ENCODE peak calls at places on chromosomes 7 and 10, in six cellular contexts. H is lower leg skin, W is GM10248, S is suprapubic skin, A is astrocyte of the cerebellum, U is Calu3. E is an unnamed sample.

GRCh38 chr10:29273478-29273877 is 15.4 kb upstream of the LYZL1 start:
- DNase-seq in U (no peak), A (no peak), W (no peak), S (no peak), H (no peak), E (no peak)

GRCh38 chr10:28993056-28993455 is 295.8 kb upstream of the LYZL1 start:
- DNase-seq in A (no peak), S (no peak), H (no peak), W (no peak), U (no peak), E (no peak)

GRCh38 chr7:108211382-108212201 is 81.4 kb upstream of the LAMB4 start:
- DNase-seq in H (no peak), U (peak; percentile 66), W (no peak), A (peak; percentile 3), S (no peak), E (no peak)

GRCh38 chr10:120981601-120982381 is 130.6 kb downstream of the WDR11 start:
- DNase-seq in W (no peak), A (no peak), H (peak; percentile 76), U (no peak), S (no peak), E (no peak)

GRCh38 chr7:2638224-2638991 is 6.6 kb downstream of the TTYH3 start:
- DNase-seq in H (no peak), W (no peak), S (no peak), A (peak; percentile 66), U (no peak), E (no peak)

GRCh38 chr7:135160098-135160857 is 10.2 kb downstream of the CYREN start:
- DNase-seq in A (no peak), W (no peak), S (no peak), U (no peak), H (no peak), E (no peak)

GRCh38 chr7:155921804-155922506 is 109.7 kb upstream of the SHH start:
- DNase-seq in H (no peak), S (no peak), W (no peak), A (no peak), U (peak; percentile 92), E (no peak)

GRCh38 chr7:143257501-143257900 is 5.7 kb upstream of the GSTK1 start:
- DNase-seq in U (no peak), S (no peak), H (no peak), A (no peak), W (no peak), E (no peak)

GRCh38 chr7:105664816-105665525 is 83.7 kb upstream of the EFCAB10 start:
- DNase-seq in H (no peak), W (no peak), A (peak; percentile 26), S (no peak), U (peak; percentile 69), E (no peak)

GRCh38 chr10:58412502-58412961 is 27.3 kb downstream of the TFAM start:
- DNase-seq in H (no peak), W (no peak), U (no peak), S (no peak), A (peak; percentile 92), E (no peak)
- TF ChIP-seq CTCF in H (no peak), W (no peak), U (no peak), S (no peak), A (peak; percentile 29), E (no peak)

DNA sequence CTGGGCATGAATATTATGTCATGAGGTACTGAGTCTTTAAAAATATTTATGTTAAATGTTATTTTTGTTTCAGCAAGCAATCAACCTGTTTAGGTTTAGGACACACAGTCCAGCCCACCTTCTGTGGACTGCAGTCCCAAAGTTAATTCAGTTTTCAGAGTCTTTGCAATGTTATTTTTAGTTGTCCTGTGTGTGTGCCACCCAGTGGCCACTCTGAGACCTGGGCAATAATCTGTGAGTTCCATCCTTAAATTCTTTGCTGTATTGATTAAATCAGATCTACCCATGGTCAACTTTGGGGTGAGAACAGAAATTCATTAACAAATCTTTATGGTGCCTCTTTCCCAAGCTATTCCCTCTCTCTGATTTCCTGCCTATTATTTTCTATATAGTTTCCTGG is 415.1 kb downstream of the CCSER2 start:
- DNase-seq in U (no peak), W (no peak), H (no peak), A (no peak), S (no peak), E (no peak)
- TF ChIP-seq CTCF in U (peak; percentile 28), W (peak; percentile 28), H (no peak), A (peak; percentile 41), S (no peak), E (peak; percentile 57)

GRCh38 chr7:85021090-85021704 is 165.7 kb downstream of the SEMA3D start:
- DNase-seq in A (no peak), U (no peak), H (no peak), S (no peak), W (no peak), E (no peak)
- TF ChIP-seq CTCF in A (peak; percentile 50), U (no peak), H (no peak), S (no peak), W (no peak), E (peak; percentile 52)

GRCh38 chr7:64687249-64687648 is 21.3 kb downstream of the ZNF107 start:
- DNase-seq in U (no peak), W (no peak), S (no peak), H (no peak), A (no peak), E (no peak)

GRCh38 chr7:64686493-64687184 is 20.7 kb downstream of the ZNF107 start:
- DNase-seq in A (no peak), S (no peak), H (no peak), W (no peak), U (no peak), E (no peak)

GRCh38 chr7:64685741-64686140 is 19.8 kb downstream of the ZNF107 start:
- DNase-seq in S (no peak), A (no peak), H (no peak), W (no peak), U (no peak), E (no peak)

DNA sequence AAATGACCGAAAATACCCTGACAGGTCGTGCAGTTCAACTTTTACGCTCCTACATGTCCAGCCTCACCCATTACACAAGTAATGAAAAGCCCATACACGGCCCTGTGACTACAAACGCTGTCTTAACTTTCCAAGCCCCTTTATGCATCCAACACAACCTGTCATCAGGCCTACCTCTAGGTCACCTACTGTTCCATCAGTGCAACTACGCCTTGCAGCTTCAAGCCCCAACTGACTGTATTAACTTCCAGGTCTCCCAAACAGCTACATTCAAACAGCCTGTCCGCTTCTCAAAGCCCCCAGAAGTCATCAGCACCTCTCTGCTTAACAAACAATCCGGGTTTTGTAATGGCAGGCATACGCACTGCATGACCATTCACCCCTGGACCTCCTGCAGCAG is 19.2 kb downstream of the ZNF107 start:
- DNase-seq in W (no peak), A (no peak), U (no peak), S (no peak), H (no peak), E (no peak)
- TF ChIP-seq CTCF in W (no peak), A (no peak), U (no peak), S (peak; percentile 13), H (no peak), E (no peak)

GRCh38 chr10:127293640-127294039 is 97.2 kb upstream of the INSYN2A start:
- DNase-seq in U (no peak), S (no peak), H (no peak), W (no peak), A (no peak), E (no peak)
- TF ChIP-seq CTCF in U (no peak), S (no peak), H (no peak), W (no peak), A (no peak), E (no peak)

DNA sequence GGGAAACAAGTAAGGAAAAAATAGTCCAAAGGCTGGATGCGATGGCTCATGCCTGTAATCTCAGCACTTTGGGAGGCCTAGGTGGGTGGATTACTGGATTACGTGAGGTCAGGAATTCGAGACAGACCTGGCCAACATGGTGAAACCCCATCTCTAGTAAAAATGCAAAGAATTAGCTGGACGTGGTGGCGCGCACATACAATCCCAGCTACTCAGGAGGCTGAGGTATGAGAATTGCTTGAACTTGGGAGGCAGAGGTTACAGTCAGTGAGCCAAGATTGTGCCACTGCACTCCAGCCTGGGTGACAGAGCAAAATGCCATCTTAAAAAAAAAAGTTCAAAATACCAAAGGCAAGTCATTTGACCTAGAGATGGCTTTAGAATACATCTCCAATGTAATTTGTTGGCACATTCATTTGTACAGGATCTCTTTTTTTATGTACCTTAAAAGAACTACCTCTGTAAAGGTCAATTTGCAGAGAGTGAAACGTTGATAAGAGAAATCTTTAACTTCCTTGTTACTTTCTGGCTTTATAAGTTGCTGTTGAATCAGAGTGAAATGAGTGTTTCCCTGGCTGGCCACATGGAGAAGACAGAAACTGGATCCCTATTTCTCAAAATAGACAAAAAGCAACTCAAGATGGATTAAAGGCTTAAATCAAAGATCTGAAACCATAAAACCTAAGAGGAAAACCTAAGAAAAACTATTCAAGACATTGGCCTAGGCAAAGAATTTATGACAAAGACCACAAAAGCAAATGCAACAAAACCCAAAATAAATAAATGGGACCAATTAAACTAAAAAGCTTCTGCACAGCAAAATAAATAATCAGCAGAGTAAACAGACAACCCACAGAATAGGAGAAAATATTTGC is 260.7 kb downstream of the KLF6 start:
- DNase-seq in S (no peak), H (no peak), W (no peak), A (no peak), U (no peak), E (no peak)
- TF ChIP-seq CTCF in S (no peak), H (no peak), W (no peak), A (no peak), U (no peak), E (no peak)

GRCh38 chr7:158406817-158407216 is 180.8 kb downstream of the PTPRN2 start:
- DNase-seq in A (no peak), H (no peak), W (no peak), U (no peak), S (no peak), E (no peak)

GRCh38 chr7:158406364-158406763 is 181.3 kb downstream of the PTPRN2 start:
- DNase-seq in U (no peak), H (no peak), W (no peak), A (no peak), S (no peak), E (no peak)

GRCh38 chr7:158409120-158409519 is 178.5 kb downstream of the PTPRN2 start:
- DNase-seq in H (no peak), W (no peak), U (no peak), S (no peak), A (no peak), E (no peak)

GRCh38 chr7:158409816-158410330 is 177.8 kb downstream of the PTPRN2 start:
- DNase-seq in U (no peak), H (no peak), S (peak; percentile 32), W (no peak), A (no peak), E (no peak)

GRCh38 chr7:158407581-158408331 is 179.9 kb downstream of the PTPRN2 start:
- DNase-seq in S (no peak), H (no peak), U (no peak), A (peak; percentile 8), W (no peak), E (no peak)
- TF ChIP-seq CTCF in S (peak; percentile 21), H (no peak), U (peak; percentile 23), A (peak; percentile 10), W (peak; percentile 28), E (no peak)

GRCh38 chr10:124949543-124949942 is 7.6 kb downstream of the ZRANB1 start:
- DNase-seq in W (no peak), U (no peak), S (no peak), H (no peak), A (no peak), E (no peak)
- TF ChIP-seq CTCF in W (no peak), U (no peak), S (no peak), H (no peak), A (no peak), E (no peak)